ENCODE peak calls at places on chromosomes 12 and 14, in six cellular contexts. W is neural progenitor cell, L is GM23338, F is hepatocyte, U is HCT116, K is PC-3. T is an unnamed sample.

GRCh38 chr12:71999795-72000194 is 61.1 kb downstream of the TPH2 start:
- DNase-seq in W (no peak), L (no peak), F (no peak), U (no peak), K (peak), T (no peak)

GRCh38 chr12:28456934-28457710 is 266.9 kb downstream of the CCDC91 start:
- DNase-seq in F (no peak), L (no peak), W (no peak), K (no peak), U (no peak), T (no peak)

GRCh38 chr12:131233737-131234474 is 280.2 kb downstream of the ADGRD1 start:
- DNase-seq in W (no peak), L (no peak), F (no peak), U (no peak), K (no peak), T (no peak)

GRCh38 chr14:89507926-89508460 is 91.0 kb upstream of the FOXN3 start:
- DNase-seq in L (no peak), F (no peak), U (peak), K (peak), W (no peak), T (no peak)

GRCh38 chr12:130850418-130851021 is 11.5 kb upstream of the STX2 start:
- DNase-seq in U (no peak), L (no peak), K (no peak), F (no peak), W (no peak), T (no peak)

GRCh38 chr12:121483950-121484349 is 84.0 kb downstream of the RNF34 start:
- DNase-seq in U (no peak), K (no peak), F (no peak), W (no peak), L (no peak), T (no peak)

GRCh38 chr12:113424915-113425823 is 3.0 kb downstream of the SDSL start:
- DNase-seq in U (no peak), L (peak), F (peak), K (peak), W (peak), T (peak)

GRCh38 chr12:122790393-122791075 is 16.2 kb downstream of the CCDC62 start:
- DNase-seq in K (no peak), W (no peak), U (no peak), F (no peak), L (peak), T (no peak)

GRCh38 chr12:110253176-110253575 is 27.9 kb upstream of the ATP2A2 start:
- DNase-seq in K (no peak), F (no peak), W (no peak), L (no peak), U (no peak), T (peak)

GRCh38 chr14:95185452-95186392 is 28.4 kb upstream of the DICER1 start:
- DNase-seq in U (no peak), K (no peak), W (no peak), F (no peak), L (no peak), T (no peak)

GRCh38 chr12:98154850-98155249 is 360.5 kb upstream of the TMPO start:
- DNase-seq in K (peak), U (peak), L (peak), W (peak), F (peak), T (peak)
- TF ChIP-seq CTCF in K (peak), U (peak), L (peak), W (peak), F (peak), T (peak)

DNA sequence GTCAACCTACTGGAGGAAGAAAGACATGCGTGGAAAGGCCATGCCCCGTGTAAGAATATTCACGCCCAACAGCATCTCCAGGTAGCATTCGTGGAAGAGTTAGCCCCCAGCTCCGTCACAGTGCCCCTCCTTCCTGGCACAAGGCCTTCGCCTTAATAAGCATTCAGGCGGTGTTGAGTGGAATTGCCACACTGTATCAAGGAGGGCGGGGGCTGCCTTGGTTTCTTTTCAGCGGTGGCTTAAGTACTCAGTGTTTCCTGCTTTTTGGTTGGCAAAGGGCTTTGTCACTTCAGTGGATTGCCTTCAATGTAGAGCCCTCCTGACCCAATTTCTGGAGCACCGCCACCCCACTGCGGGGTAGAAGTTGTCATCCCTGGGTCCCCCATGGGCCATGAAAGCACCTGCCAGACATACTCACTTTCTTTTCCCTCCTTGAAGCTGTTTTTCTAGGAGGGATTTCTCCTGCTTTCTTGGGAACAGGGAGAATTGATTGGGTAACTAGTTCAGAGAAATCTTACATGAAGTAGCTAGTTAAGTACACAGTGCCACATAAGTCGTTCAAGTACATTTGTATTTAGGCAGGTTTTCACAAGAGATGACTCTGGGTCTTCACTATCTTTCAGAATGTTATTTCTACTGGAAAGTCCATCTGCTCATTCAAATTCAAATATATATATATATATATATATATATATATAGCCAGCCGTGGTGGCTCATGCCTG is 65.5 kb upstream of the STON2 start:
- DNase-seq in L (no peak), W (no peak), K (no peak), U (no peak), F (no peak), T (no peak)
- TF ChIP-seq EZH2phosphoT487 in L (no peak), W (no peak), K (no peak), U (no peak), F (no peak), T (no peak)

DNA sequence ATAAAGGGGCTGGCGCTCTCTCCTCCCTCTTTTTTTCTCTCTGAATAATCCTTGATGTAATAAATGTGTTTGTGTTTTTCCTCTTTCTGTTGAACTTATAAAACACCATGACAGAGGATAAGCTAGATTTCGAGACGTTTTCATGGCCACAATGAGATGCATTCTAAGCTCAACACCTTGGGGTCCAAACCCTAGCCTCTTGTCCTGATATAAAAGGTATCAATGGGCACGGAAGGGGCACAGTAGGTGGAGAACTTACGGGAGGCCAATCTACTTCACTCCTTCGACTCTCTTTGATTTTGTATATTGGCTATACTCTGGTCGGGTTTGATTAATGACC is 6.0 kb upstream of the ALX1 start:
- DNase-seq in W (no peak), K (no peak), F (no peak), L (peak), U (no peak), T (no peak)
- TF ChIP-seq EZH2 in W (peak), K (no peak), F (no peak), L (peak), U (no peak), T (no peak)

GRCh38 chr12:103503546-103504480 is 8.0 kb upstream of the C12orf42 start:
- DNase-seq in K (no peak), W (peak), L (peak), F (peak), U (peak), T (peak)
- TF ChIP-seq CTCF in K (peak), W (peak), L (peak), F (peak), U (peak), T (peak)

GRCh38 chr12:76633415-76633814 is 73.8 kb upstream of the OSBPL8 start:
- DNase-seq in F (no peak), K (peak), L (no peak), U (no peak), W (no peak), T (no peak)

GRCh38 chr12:76627346-76628135 is 68.0 kb upstream of the OSBPL8 start:
- DNase-seq in F (no peak), U (no peak), K (no peak), W (no peak), L (no peak), T (no peak)

GRCh38 chr12:76634074-76634570 is 74.6 kb upstream of the OSBPL8 start:
- DNase-seq in U (no peak), W (peak), L (peak), K (no peak), F (no peak), T (no peak)

GRCh38 chr12:76628745-76629144 is 69.2 kb upstream of the OSBPL8 start:
- DNase-seq in L (no peak), W (no peak), F (no peak), U (no peak), K (no peak), T (no peak)

DNA sequence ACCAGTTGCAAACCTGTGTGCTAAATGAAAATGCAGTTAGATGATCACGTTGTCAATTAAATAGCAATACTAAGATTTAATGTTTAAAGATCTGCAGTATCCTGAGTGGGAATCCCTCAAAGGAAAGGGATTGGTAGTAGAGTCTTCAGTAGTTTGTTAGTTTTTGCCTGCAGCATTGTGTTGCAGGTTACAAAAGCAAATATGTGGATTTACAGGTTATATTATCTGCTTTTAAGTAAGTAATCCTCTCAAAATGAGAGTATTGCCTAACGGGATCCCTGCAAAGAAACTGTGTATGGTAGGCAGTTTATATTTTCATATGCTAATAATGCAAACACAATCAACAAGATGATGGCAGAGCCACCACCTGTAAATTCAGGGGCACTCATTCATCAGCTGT is 72.2 kb upstream of the OSBPL8 start:
- DNase-seq in K (no peak), W (no peak), L (no peak), U (no peak), F (no peak), T (no peak)
- TF ChIP-seq EZH2phosphoT487 in K (no peak), W (no peak), L (no peak), U (no peak), F (no peak), T (no peak)

GRCh38 chr12:118446247-118446646 is 69.9 kb downstream of the SUDS3 start:
- DNase-seq in L (no peak), W (no peak), K (no peak), U (no peak), F (no peak), T (no peak)
- TF ChIP-seq EZH2 in L (no peak), W (no peak), K (no peak), U (no peak), F (no peak), T (no peak)

GRCh38 chr14:90556666-90557450 is 160.0 kb downstream of the CALM1 start:
- DNase-seq in F (peak), W (no peak), L (no peak), K (no peak), U (no peak), T (no peak)
- TF ChIP-seq CTCF in F (peak), W (no peak), L (peak), K (peak), U (no peak), T (no peak)

T was measured in MM.1S.